ENCODE peak calls at places on chromosomes 3 and 15, in eight cellular contexts. I is pancreas; M is HEK293T; K is posterior vena cava; B is tibial artery; Y is GM19239; O is stimulated activated CD8-positive, alpha-beta memory T cell treated with anti-CD3 and anti-CD28 coated beads, Interleukin-4, amount 100 ng/mL, for 4 hours; H is activated T-cell treated with anti-CD3 and anti-CD28 coated beads for 24 hours. V is an unnamed sample.

GRCh38 chr3:158084661-158085060 is 21.6 kb downstream of the SHOX2 start:
- DNase-seq in I (no peak), M (no peak), K (no peak), B (no peak), Y (no peak), O (no peak), H (no peak), V (no peak)

GRCh38 chr3:185900228-185900627 is 37.6 kb downstream of the TRA2B start:
- DNase-seq in I (no peak), M (no peak), K (no peak), B (no peak), Y (no peak), O (no peak), H (no peak), V (no peak)

GRCh38 chr15:38843736-38844590 is 279.3 kb upstream of the RASGRP1 start:
- DNase-seq in I (no peak), M (no peak), K (no peak), B (no peak), Y (no peak), O (no peak), H (no peak), V (no peak)

GRCh38 chr3:115693868-115694267 is 70.6 kb downstream of the GAP43 start:
- DNase-seq in I (no peak), M (no peak), K (peak), B (no peak), Y (no peak), O (no peak), H (no peak), V (no peak)

GRCh38 chr3:118882353-118882947 is 152.2 kb downstream of the IGSF11 start:
- DNase-seq in I (peak), M (peak), K (no peak), B (peak), Y (peak), O (peak), H (peak), V (no peak)

GRCh38 chr15:28017423-28017924 is 81.6 kb downstream of the OCA2 start:
- DNase-seq in I (no peak), M (no peak), K (peak), B (no peak), Y (no peak), O (no peak), H (no peak), V (no peak)

GRCh38 chr15:67178569-67179210 is 75.8 kb downstream of the AAGAB start:
- DNase-seq in I (no peak), M (no peak), K (no peak), B (peak), Y (no peak), O (no peak), H (no peak), V (no peak)

GRCh38 chr3:114519415-114519814 is 225.6 kb downstream of the TIGIT start:
- DNase-seq in I (no peak), M (peak), K (no peak), B (no peak), Y (no peak), O (no peak), H (no peak), V (no peak)

GRCh38 chr3:39096775-39097174 is 10.7 kb downstream of the GORASP1 start:
- DNase-seq in I (no peak), M (no peak), K (no peak), B (no peak), Y (no peak), O (no peak), H (no peak), V (no peak)

GRCh38 chr3:122021811-122022401 is at the start of gene ILDR1:
- DNase-seq in I (peak), M (no peak), K (no peak), B (no peak), Y (no peak), O (no peak), H (no peak), V (peak)

GRCh38 chr15:67506775-67507747 is 13.9 kb upstream of the C15orf61 start:
- DNase-seq in I (no peak), M (no peak), K (no peak), B (no peak), Y (no peak), O (no peak), H (no peak), V (no peak)

GRCh38 chr3:128167973-128168674 is 14.8 kb downstream of the EEFSEC start:
- DNase-seq in I (no peak), M (no peak), K (no peak), B (no peak), Y (no peak), O (no peak), H (no peak), V (no peak)

V was measured in upper lobe of right lung.